ENCODE peak calls at places on chromosomes 4 and X, in seven cellular contexts. S is stomach, L is cardiac muscle cell, H is left lung, J is lower lobe of right lung, E is IMR-90, G is WERI-Rb-1. I is an unnamed sample. For H3K27me3 and H3K36me3, the result is how much of the 10 kb centered on the place peaks cover.

GRCh38 chr4:54937501-54937900 is 187.9 kb downstream of the KDR start:
- DNase-seq in H (no peak), J (no peak), E (no peak), L (peak), S (no peak), G (no peak), I (no peak)

GRCh38 chrX:1581132-1581531 is 10.3 kb upstream of the AKAP17A start:
- DNase-seq in H (no peak), J (no peak), G (peak), S (peak), E (no peak), L (peak), I (no peak)

GRCh38 chr4:76380561-76380960 is 40.4 kb downstream of the CCDC158 start:
- DNase-seq in H (no peak), G (no peak), J (no peak), E (no peak), L (no peak), S (no peak), I (no peak)

GRCh38 chr4:169151671-169152070 is 119.1 kb downstream of the SH3RF1 start:
- DNase-seq in L (peak), S (no peak), H (no peak), E (peak), G (no peak), J (no peak), I (no peak)

GRCh38 chrX:41389311-41389888 is 55.4 kb downstream of the DDX3X start:
- DNase-seq in L (no peak), H (no peak), J (no peak), S (peak), E (no peak), G (no peak), I (no peak)

GRCh38 chrX:129233791-129234190 is 289.5 kb downstream of the SMARCA1 start:
- DNase-seq in J (no peak), G (no peak), E (no peak), H (no peak), L (no peak), S (no peak), I (no peak)

GRCh38 chrX:8194216-8194615 is 23.1 kb upstream of the VCX2 start:
- DNase-seq in L (no peak), S (no peak), J (no peak), G (no peak), E (no peak), H (no peak), I (no peak)

GRCh38 chr4:76950846-76951321 is 1.3 kb downstream of the SEPTIN11 start:
- DNase-seq in E (peak), L (peak), H (no peak), J (peak), S (no peak), G (peak), I (peak)

GRCh38 chr4:155944516-155944915 is 9.2 kb downstream of the CTSO start:
- DNase-seq in L (no peak), J (no peak), E (peak), S (no peak), H (no peak), G (no peak), I (no peak)

GRCh38 chrX:13180807-13181206 is 136.4 kb upstream of the FAM9C start:
- DNase-seq in J (no peak), S (no peak), G (no peak), L (peak), H (no peak), E (peak), I (no peak)

GRCh38 chr4:124061413-124061812 is 651.1 kb downstream of the ANKRD50 start:
- DNase-seq in S (no peak), E (peak), H (no peak), J (no peak), L (peak), G (no peak), I (no peak)

GRCh38 chrX:134664202-134664601 is 5.9 kb upstream of the PLAC1 start:
- DNase-seq in S (no peak), J (no peak), L (no peak), E (no peak), G (no peak), H (no peak), I (no peak)

GRCh38 chr4:51884606-51885005 is 41.7 kb downstream of the DCUN1D4 start:
- DNase-seq in S (no peak), H (no peak), L (no peak), E (no peak), J (no peak), G (no peak), I (no peak)

GRCh38 chrX:8813036-8813435 is 11.9 kb upstream of the FAM9A start:
- DNase-seq in H (no peak), L (no peak), S (no peak), G (no peak), E (no peak), J (no peak), I (no peak)

GRCh38 chr4:152436384-152436783 is 99.5 kb downstream of the FBXW7 start:
- DNase-seq in H (no peak), J (no peak), G (no peak), S (no peak), E (no peak), L (no peak), I (no peak)

GRCh38 chr4:144754562-144755410 is 108.8 kb downstream of the HHIP start:
- DNase-seq in G (peak), S (no peak), J (no peak), E (peak), H (no peak), L (peak), I (no peak)

GRCh38 chr4:87049508-87049907 is 114.7 kb downstream of the AFF1 start:
- DNase-seq in G (no peak), S (no peak), H (no peak), L (no peak), E (no peak), J (no peak), I (no peak)

GRCh38 chr4:126954537-126955291 is 678.0 kb upstream of the INTU start:
- DNase-seq in S (no peak), G (peak), H (no peak), E (no peak), J (no peak), L (no peak), I (no peak)

GRCh38 chr4:5870220-5870619 is 22.7 kb downstream of the CRMP1 start:
- DNase-seq in S (no peak), H (no peak), L (no peak), G (no peak), E (no peak), J (no peak), I (no peak)

GRCh38 chr4:89303177-89303576 is 4.4 kb downstream of the GPRIN3 start:
- DNase-seq in J (peak), S (no peak), G (no peak), H (no peak), L (no peak), E (no peak), I (no peak)

GRCh38 chr4:41713768-41714167 is 34.8 kb downstream of the PHOX2B start:
- DNase-seq in J (no peak), H (no peak), L (no peak), S (no peak), G (no peak), E (no peak), I (no peak)

GRCh38 chr4:124526321-124526720 is 186.2 kb downstream of the ANKRD50 start:
- DNase-seq in J (no peak), G (no peak), L (no peak), S (no peak), E (peak), H (no peak), I (no peak)

GRCh38 chrX:107836958-107837357 is 11.3 kb downstream of the MID2 start:
- DNase-seq in J (no peak), H (no peak), L (no peak), G (no peak), S (no peak), E (no peak), I (no peak)
- H3K27me3 ChIP-seq in J (under half), H (under half), L (under half), G (under half), S (under half), E (under half), I (under half)

GRCh38 chr4:53456178-53456577 is 78.7 kb downstream of the FIP1L1 start:
- DNase-seq in S (no peak), H (no peak), E (no peak), G (no peak), L (no peak), J (no peak), I (no peak)
- H3K36me3 ChIP-seq in S (half or more), H (half or more), E (under half), G (under half), L (under half), J (half or more), I (under half)

GRCh38 chrX:49282647-49283011 is 13.0 kb downstream of the PPP1R3F start:
- DNase-seq in G (peak), S (peak), J (no peak), H (no peak), L (peak), E (peak), I (no peak)
- TF ChIP-seq CTCF in G (peak), S (peak), J (no peak), H (no peak), L (peak), E (peak), I (no peak)

GRCh38 chr4:181234951-181235350 is 1008.3 kb upstream of the TENM3 start:
- DNase-seq in J (no peak), E (no peak), S (no peak), H (no peak), L (no peak), G (no peak), I (no peak)

DNA sequence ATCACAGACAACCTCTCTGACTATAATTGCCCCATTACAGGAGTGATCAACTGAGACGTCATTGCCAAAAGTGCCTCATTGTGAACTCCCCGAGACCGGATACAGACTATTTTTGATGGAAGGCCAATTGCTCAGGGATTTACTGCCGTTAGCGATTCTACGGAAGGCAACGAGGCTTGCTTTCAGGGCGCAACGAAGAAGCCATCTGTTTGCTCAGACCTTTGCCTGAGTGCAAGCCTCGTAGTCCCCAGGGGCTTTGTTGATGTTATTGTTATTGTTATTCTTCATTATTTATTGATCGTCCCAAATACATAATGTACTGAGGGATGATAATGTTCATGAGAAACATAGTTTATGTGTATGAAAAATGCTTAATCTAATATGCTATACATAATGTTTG is 1007.8 kb upstream of the TENM3 start:
- DNase-seq in E (no peak), S (no peak), H (no peak), J (no peak), G (no peak), L (no peak), I (no peak)
- H3K27me3 ChIP-seq in E (under half), S (under half), H (under half), J (under half), G (under half), L (under half), I (under half)

GRCh38 chr4:121814756-121815155 is 8.9 kb downstream of the CCNA2 start:
- DNase-seq in J (no peak), S (no peak), G (no peak), H (no peak), L (no peak), E (peak), I (no peak)
- H3K36me3 ChIP-seq in J (half or more), S (half or more), G (half or more), H (half or more), L (half or more), E (under half), I (under half)

DNA sequence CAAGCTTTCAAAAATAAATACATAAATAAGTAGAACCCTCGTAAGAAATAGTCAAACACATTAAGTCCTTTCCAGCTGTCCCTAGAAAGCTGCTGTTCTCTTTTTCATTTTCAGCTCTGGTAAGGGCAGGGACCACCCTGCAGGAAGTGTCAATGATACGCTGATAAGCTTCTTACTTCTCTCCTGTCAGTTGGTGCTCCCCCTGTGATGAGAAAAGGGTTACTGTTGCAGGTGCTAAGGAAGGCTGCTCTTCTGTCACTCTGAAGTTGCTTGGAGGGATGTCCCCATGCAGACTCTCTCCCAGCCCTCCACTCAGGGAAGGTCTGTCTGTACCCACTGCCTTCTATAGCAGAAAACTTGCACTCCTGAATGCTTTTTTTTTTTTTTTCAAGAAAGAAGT is 1.4 kb downstream of the CXCL3 start:
- DNase-seq in H (no peak), L (no peak), E (no peak), J (no peak), S (no peak), G (peak), I (no peak)
- TF ChIP-seq CTCF in H (no peak), L (no peak), E (no peak), J (no peak), S (no peak), G (no peak), I (no peak)